ENCODE peak calls at places on chromosomes 6 and 20, in five cellular contexts. H is H1, A is GM12878, I is left ventricle myocardium inferior, Y is mammary epithelial cell. L is an unnamed sample.

GRCh38 chr6:35755525-35755924 is 18.7 kb downstream of the ARMC12 start:
- DNase-seq in H (no peak), I (no peak), Y (no peak), A (no peak), L (no peak)

GRCh38 chr6:17714879-17715860 is 8.4 kb upstream of the NUP153 start:
- DNase-seq in A (no peak), I (no peak), Y (peak), H (no peak), L (no peak)

GRCh38 chr20:5703542-5704215 is 46.5 kb upstream of the SHLD1 start:
- DNase-seq in I (no peak), A (no peak), Y (no peak), H (no peak), L (no peak)

GRCh38 chr20:1313236-1313964 is 15.5 kb downstream of the SDCBP2 start:
- DNase-seq in H (no peak), Y (peak), A (no peak), I (peak), L (no peak)

GRCh38 chr6:130298258-130298657 is 67.6 kb upstream of the TMEM200A start:
- DNase-seq in Y (no peak), A (no peak), H (no peak), I (no peak), L (no peak)

GRCh38 chr20:35387334-35387733 is 24.4 kb downstream of the UQCC1 start:
- DNase-seq in H (no peak), I (no peak), A (no peak), Y (peak), L (no peak)

GRCh38 chr6:21245488-21245887 is 348.1 kb upstream of the SOX4 start:
- DNase-seq in Y (no peak), A (no peak), H (no peak), I (no peak), L (no peak)

GRCh38 chr6:52361347-52361944 is 505 bp upstream of the PAQR8 start:
- DNase-seq in I (peak), A (no peak), Y (no peak), H (no peak), L (no peak)

GRCh38 chr6:154448448-154449096 is 61.9 kb downstream of the CNKSR3 start:
- DNase-seq in H (no peak), A (no peak), Y (no peak), I (no peak), L (no peak)

GRCh38 chr20:25237610-25238318 is 10.1 kb upstream of the PYGB start:
- DNase-seq in H (no peak), Y (peak), A (no peak), I (no peak), L (no peak)

GRCh38 chr6:160167547-160168391 is 46.2 kb downstream of the SLC22A1 start:
- DNase-seq in A (no peak), H (no peak), I (no peak), Y (no peak), L (no peak)

GRCh38 chr6:125611573-125612399 is 137.6 kb upstream of the HEY2 start:
- DNase-seq in H (no peak), A (no peak), I (no peak), Y (no peak), L (no peak)

GRCh38 chr6:47278545-47278944 is 31.2 kb downstream of the TNFRSF21 start:
- DNase-seq in I (no peak), A (no peak), H (no peak), Y (no peak), L (peak)

GRCh38 chr6:27791182-27791939 is 120.8 kb downstream of the OR2B2 start:
- DNase-seq in I (peak), A (no peak), H (no peak), Y (peak), L (no peak)

GRCh38 chr6:144739873-144740272 is 454.7 kb downstream of the UTRN start:
- DNase-seq in I (no peak), Y (no peak), H (no peak), A (no peak), L (no peak)

GRCh38 chr6:162313922-162314660 is 413.5 kb downstream of the PRKN start:
- DNase-seq in H (no peak), I (no peak), Y (no peak), A (no peak), L (no peak)

GRCh38 chr6:43120938-43121913 is 45.1 kb downstream of the PTK7 start:
- DNase-seq in A (no peak), Y (peak), I (peak), H (no peak), L (no peak)

GRCh38 chr6:116366740-116367275 is 3.9 kb upstream of the DSE start:
- DNase-seq in A (no peak), H (no peak), I (no peak), Y (peak), L (no peak)

GRCh38 chr6:22071655-22072054 is 225.2 kb downstream of the PRL start:
- DNase-seq in I (peak), A (no peak), Y (no peak), H (no peak), L (no peak)

GRCh38 chr20:49446808-49447207 is 35.7 kb downstream of the KCNB1 start:
- DNase-seq in H (no peak), A (no peak), Y (no peak), I (peak), L (no peak)

GRCh38 chr6:148144917-148145521 is 197.6 kb upstream of the SASH1 start:
- DNase-seq in Y (peak), H (peak), I (peak), A (no peak), L (peak)

GRCh38 chr6:118012944-118013343 is 105.9 kb downstream of the SLC35F1 start:
- DNase-seq in Y (no peak), I (no peak), H (no peak), A (no peak), L (no peak)

GRCh38 chr20:25685276-25686080 is 11.2 kb downstream of the ZNF337 start:
- DNase-seq in A (peak), Y (no peak), I (no peak), H (no peak), L (peak)

GRCh38 chr20:3925899-3926638 is 36.9 kb downstream of the PANK2 start:
- DNase-seq in Y (no peak), I (no peak), A (no peak), H (no peak), L (no peak)

GRCh38 chr6:15663057-15663638 is 320 bp upstream of the DTNBP1 start:
- DNase-seq in H (no peak), Y (no peak), I (no peak), A (peak), L (peak)

GRCh38 chr6:56524891-56525703 is 117.6 kb downstream of the DST start:
- DNase-seq in H (no peak), I (no peak), Y (peak), A (no peak), L (no peak)

GRCh38 chr20:8067082-8067481 is 47.5 kb upstream of the TMX4 start:
- DNase-seq in H (no peak), Y (no peak), I (no peak), A (no peak), L (no peak)

GRCh38 chr20:37680420-37680819 is 13.4 kb upstream of the CTNNBL1 start:
- DNase-seq in I (no peak), A (no peak), H (no peak), Y (peak), L (no peak)

GRCh38 chr20:23652371-23652770 is 14.6 kb upstream of the CST3 start:
- DNase-seq in H (no peak), Y (peak), A (no peak), I (no peak), L (no peak)

GRCh38 chr6:5892669-5893068 is 114.1 kb downstream of the NRN1 start:
- DNase-seq in A (no peak), H (no peak), Y (no peak), I (no peak), L (no peak)
- H3K4me3 ChIP-seq in A (no peak), H (no peak), Y (no peak), I (peak), L (no peak)

GRCh38 chr20:63312690-63313348 is 19.8 kb downstream of the COL20A1 start:
- DNase-seq in A (no peak), H (no peak), Y (no peak), I (peak), L (no peak)

GRCh38 chr20:63311186-63311832 is 18.3 kb downstream of the COL20A1 start:
- DNase-seq in H (no peak), I (peak), A (no peak), Y (no peak), L (no peak)

GRCh38 chr20:63310265-63310971 is 17.4 kb downstream of the COL20A1 start:
- DNase-seq in A (no peak), H (no peak), Y (no peak), I (peak), L (no peak)

GRCh38 chr20:63312268-63312667 is 19.3 kb downstream of the COL20A1 start:
- DNase-seq in I (peak), Y (no peak), H (no peak), A (no peak), L (no peak)

DNA sequence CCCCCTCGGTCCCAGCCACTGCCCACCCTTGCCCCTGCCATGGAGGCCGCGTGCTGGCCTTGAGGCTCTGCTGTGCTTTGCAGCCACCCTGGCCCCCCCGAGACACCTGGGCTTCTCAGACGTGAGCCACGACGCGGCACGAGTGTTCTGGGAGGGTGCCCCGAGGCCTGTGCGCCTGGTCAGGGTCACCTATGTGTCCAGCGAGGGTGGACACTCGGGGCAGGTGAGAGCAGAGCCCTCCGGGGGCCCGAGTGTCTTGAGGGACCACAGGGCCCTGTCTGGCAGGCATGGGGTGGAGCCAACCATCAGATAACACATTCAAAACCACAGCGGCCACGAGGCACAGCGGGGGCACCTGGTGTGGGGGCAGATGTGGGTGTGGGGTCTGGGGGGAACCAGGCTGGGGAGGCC is 18.9 kb downstream of the COL20A1 start:
- DNase-seq in I (peak), Y (no peak), H (no peak), A (no peak), L (no peak)
- H3K4me3 ChIP-seq in I (no peak), Y (no peak), H (no peak), A (no peak), L (no peak)

GRCh38 chr6:61886608-61887259 is 399.3 kb downstream of the KHDRBS2 start:
- DNase-seq in I (no peak), H (no peak), Y (no peak), A (no peak), L (peak)
- H3K4me3 ChIP-seq in I (no peak), H (no peak), Y (no peak), A (no peak), L (no peak)

GRCh38 chr6:124056884-124057283 is 253.2 kb downstream of the NKAIN2 start:
- DNase-seq in A (no peak), H (no peak), Y (no peak), I (no peak), L (no peak)

GRCh38 chr6:124055986-124056385 is 252.3 kb downstream of the NKAIN2 start:
- DNase-seq in Y (no peak), A (no peak), H (no peak), I (no peak), L (no peak)

GRCh38 chr6:124054034-124054433 is 250.4 kb downstream of the NKAIN2 start:
- DNase-seq in Y (no peak), H (no peak), A (no peak), I (no peak), L (no peak)

GRCh38 chr6:124053315-124053714 is 249.7 kb downstream of the NKAIN2 start:
- DNase-seq in I (no peak), H (no peak), A (no peak), Y (no peak), L (no peak)

DNA sequence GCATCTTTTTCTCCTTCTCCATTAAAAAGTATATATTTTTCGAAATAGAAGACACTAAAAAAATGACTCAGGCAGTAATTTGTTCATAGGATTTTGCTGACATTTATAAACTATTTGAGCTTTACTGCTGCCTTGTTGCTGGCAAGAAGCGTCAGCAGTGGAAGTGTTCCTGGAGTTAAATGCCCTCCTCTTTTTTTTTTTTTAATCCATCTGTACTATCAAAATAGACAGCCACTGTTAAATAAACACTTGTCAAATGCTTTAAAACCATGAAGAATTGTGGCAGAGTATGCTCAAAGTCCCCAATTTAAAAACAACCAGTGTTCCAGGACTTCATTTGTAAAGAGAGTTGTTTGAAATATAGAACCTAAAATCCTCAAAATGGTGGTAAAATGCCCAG is 253.8 kb downstream of the NKAIN2 start:
- DNase-seq in I (no peak), A (no peak), H (no peak), Y (no peak), L (no peak)
- H3K4me3 ChIP-seq in I (no peak), A (no peak), H (no peak), Y (no peak), L (no peak)

GRCh38 chr6:169906004-169906740 is 154.8 kb downstream of the ERMARD start:
- DNase-seq in H (no peak), A (no peak), I (no peak), Y (no peak), L (no peak)
- H3K4me3 ChIP-seq in H (no peak), A (no peak), I (no peak), Y (no peak), L (no peak)

DNA sequence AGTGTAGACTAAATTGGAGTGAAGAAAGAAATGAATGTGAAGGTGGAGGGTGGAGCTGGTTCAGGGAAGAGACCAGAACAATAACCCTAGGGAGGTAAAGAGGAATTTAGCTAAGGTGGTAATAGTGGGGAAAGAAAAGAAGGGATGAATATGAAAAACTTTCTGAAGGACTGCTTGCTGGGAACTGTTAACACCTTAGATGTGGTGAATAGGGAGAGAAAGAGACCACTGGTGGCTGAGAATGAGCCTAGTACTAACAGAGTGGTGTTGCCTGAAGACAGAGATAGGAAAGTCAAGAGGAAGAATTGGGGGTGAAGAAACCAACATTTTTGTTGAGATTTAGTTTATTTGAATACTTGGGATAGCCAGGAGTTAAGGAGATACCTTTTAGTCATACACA is 78.4 kb upstream of the HS3ST5 start:
- DNase-seq in H (peak), A (no peak), Y (no peak), I (no peak), L (no peak)
- H3K4me3 ChIP-seq in H (no peak), A (no peak), Y (no peak), I (no peak), L (no peak)

DNA sequence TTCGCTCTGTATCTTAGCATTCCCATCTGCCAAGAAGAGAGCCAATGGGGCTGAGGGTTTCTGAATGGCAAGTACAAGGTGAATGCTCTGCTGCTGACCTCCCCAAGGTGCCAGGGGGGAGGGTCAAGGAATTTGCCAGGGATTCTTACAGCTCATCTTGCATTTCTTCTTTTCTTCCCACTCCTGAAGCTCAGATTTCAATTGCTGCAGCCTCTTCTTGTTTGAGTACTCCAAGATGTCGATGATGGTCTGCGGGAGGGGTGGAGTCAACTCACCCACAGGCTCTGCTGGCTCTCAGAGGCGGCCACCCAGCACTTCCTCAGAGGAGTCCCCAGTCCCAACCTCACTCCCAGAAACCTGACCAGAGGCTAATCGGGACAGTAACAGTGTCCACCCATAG is 12.4 kb downstream of the C20orf96 start:
- DNase-seq in Y (no peak), I (no peak), A (no peak), H (no peak), L (no peak)
- H3K4me3 ChIP-seq in Y (no peak), I (no peak), A (no peak), H (peak), L (no peak)

GRCh38 chr20:53040678-53041674 is 68.8 kb downstream of the TSHZ2 start:
- DNase-seq in H (no peak), I (no peak), Y (peak), A (no peak), L (no peak)
- H3K4me3 ChIP-seq in H (no peak), I (no peak), Y (no peak), A (no peak), L (no peak)

L was measured in Jurkat, Clone E6-1.